ENCODE peak calls at places on chromosomes 1 and 21, in ten cellular contexts. D, C, O, A, F, U, Y, Z, W and M are unnamed samples. For H3K27me3 and H3K4me1, the result is how much of the 10 kb centered on the place peaks cover.

GRCh38 chr1:119086830-119087229 is 53.6 kb downstream of the WARS2 start:
- DNase-seq in D (no peak), C (no peak), O (no peak), A (no peak), F (no peak), U (no peak), Y (no peak), Z (no peak), W (no peak), M (no peak)

GRCh38 chr1:61353797-61354406 is 271.5 kb downstream of the NFIA start:
- DNase-seq in D (no peak), C (no peak), O (no peak), A (no peak), F (no peak), U (no peak), Y (no peak), Z (no peak), W (no peak), M (no peak)

GRCh38 chr1:204493145-204493881 is 1.3 kb downstream of the PIK3C2B start:
- DNase-seq in D (peak), C (peak), O (peak), A (peak), F (peak), U (no peak), Y (peak), Z (peak), W (peak), M (peak)

GRCh38 chr1:240765732-240766363 is 153.9 kb upstream of the GREM2 start:
- DNase-seq in D (no peak), C (no peak), O (no peak), A (peak), F (no peak), U (no peak), Y (no peak), Z (no peak), W (no peak), M (peak)

GRCh38 chr1:115428676-115429075 is 90.6 kb upstream of the NGF start:
- DNase-seq in D (no peak), C (no peak), O (no peak), A (no peak), F (no peak), U (no peak), Y (no peak), Z (no peak), W (peak), M (no peak)

GRCh38 chr1:213180833-213181232 is 129.8 kb downstream of the RPS6KC1 start:
- DNase-seq in D (no peak), C (no peak), O (no peak), A (no peak), F (no peak), U (no peak), Y (no peak), Z (no peak), W (no peak), M (no peak)

GRCh38 chr1:67689267-67690017 is 4.4 kb downstream of the GADD45A start:
- DNase-seq in D (no peak), C (no peak), O (no peak), A (no peak), F (no peak), U (no peak), Y (no peak), Z (no peak), W (peak), M (no peak)

GRCh38 chr1:156834322-156834721 is 17.7 kb upstream of the SH2D2A start:
- DNase-seq in D (no peak), C (no peak), O (no peak), A (no peak), F (no peak), U (no peak), Y (no peak), Z (no peak), W (no peak), M (no peak)

GRCh38 chr1:216944864-216945505 is 221.8 kb upstream of the ESRRG start:
- DNase-seq in D (no peak), C (no peak), O (no peak), A (no peak), F (no peak), U (no peak), Y (no peak), Z (no peak), W (no peak), M (no peak)

GRCh38 chr1:169604781-169605560 is 18.7 kb upstream of the F5 start:
- DNase-seq in D (peak), C (no peak), O (no peak), A (no peak), F (no peak), U (peak), Y (no peak), Z (no peak), W (no peak), M (no peak)

GRCh38 chr1:37475380-37476086 is 1.2 kb downstream of the ZC3H12A start:
- DNase-seq in D (no peak), C (peak), O (no peak), A (no peak), F (no peak), U (no peak), Y (no peak), Z (no peak), W (no peak), M (no peak)

GRCh38 chr1:77412069-77412793 is 130.4 kb downstream of the AK5 start:
- DNase-seq in D (no peak), C (no peak), O (no peak), A (peak), F (no peak), U (no peak), Y (no peak), Z (no peak), W (peak), M (no peak)

GRCh38 chr1:97636941-97637340 is 283.9 kb downstream of the DPYD start:
- DNase-seq in D (no peak), C (no peak), O (no peak), A (no peak), F (no peak), U (no peak), Y (no peak), Z (no peak), W (no peak), M (no peak)

GRCh38 chr1:150922519-150922975 is 3.6 kb upstream of the SETDB1 start:
- DNase-seq in D (peak), C (no peak), O (no peak), A (peak), F (peak), U (peak), Y (peak), Z (peak), W (peak), M (peak)

GRCh38 chr21:45011911-45012660 is 62.3 kb upstream of the ADARB1 start:
- DNase-seq in D (no peak), C (peak), O (peak), A (peak), F (peak), U (no peak), Y (peak), Z (no peak), W (peak), M (peak)

DNA sequence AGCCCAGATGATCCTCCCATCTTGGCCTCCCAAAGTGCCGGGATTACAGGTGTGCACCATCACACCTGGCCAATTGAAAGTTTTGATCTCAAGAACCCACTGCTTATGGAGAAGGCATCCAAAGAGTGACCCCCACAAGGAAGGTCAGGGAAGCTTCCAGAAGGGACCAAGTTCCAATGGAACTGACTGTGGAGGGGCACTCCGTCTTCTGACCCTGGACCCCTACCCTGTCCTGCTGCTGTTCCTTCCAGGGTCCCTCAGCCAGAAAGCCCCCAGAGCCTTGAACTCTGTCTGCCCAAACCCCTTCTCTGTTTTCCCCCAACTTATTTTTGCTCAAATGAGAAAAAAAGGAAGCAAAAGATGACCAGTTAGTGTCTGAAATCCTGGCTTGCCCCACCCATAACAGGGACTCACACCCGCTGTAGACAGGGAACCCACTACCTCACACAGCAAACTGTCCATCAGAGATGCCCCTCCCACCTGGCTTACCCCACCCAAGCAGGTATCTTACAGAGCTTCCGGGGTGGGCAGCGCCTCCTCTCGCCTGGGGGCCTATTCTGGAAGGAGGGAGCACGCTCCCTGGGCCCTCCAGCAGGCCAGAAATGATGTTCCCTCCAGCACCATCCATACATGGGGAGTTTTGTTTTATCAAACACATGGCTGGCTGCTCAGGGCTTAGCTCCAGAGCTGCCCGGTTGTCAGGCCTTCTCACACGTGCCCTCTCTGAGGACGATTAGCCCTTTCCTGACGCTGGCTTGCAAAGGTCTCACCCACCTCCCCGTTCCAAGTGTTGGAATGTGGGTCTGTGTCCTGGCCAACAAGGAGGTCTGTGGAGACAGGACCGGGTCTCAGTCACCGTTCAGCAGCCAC is 3.1 kb upstream of the WNT3A start:
- DNase-seq in D (no peak), C (peak), O (peak), A (no peak), F (no peak), U (no peak), Y (no peak), Z (no peak), W (no peak), M (no peak)
- H3K27me3 ChIP-seq in D (under half), C (half or more), O (under half), A (under half), F (under half), U (under half), Y (half or more), Z (half or more), W (under half), M (under half)

GRCh38 chr1:228082975-228083870 is 715 bp downstream of the ARF1 start:
- DNase-seq in D (peak), C (peak), O (peak), A (peak), F (peak), U (no peak), Y (peak), Z (peak), W (no peak), M (peak)

GRCh38 chr1:228084325-228084724 is 1.8 kb downstream of the ARF1 start:
- DNase-seq in D (no peak), C (no peak), O (no peak), A (peak), F (no peak), U (no peak), Y (no peak), Z (no peak), W (peak), M (no peak)

GRCh38 chr1:228084797-228085196 is 2.3 kb downstream of the ARF1 start:
- DNase-seq in D (no peak), C (no peak), O (no peak), A (no peak), F (no peak), U (no peak), Y (peak), Z (no peak), W (no peak), M (no peak)

GRCh38 chr1:228083871-228084278 is 1.4 kb downstream of the ARF1 start:
- DNase-seq in D (no peak), C (no peak), O (peak), A (peak), F (no peak), U (no peak), Y (no peak), Z (no peak), W (no peak), M (no peak)

DNA sequence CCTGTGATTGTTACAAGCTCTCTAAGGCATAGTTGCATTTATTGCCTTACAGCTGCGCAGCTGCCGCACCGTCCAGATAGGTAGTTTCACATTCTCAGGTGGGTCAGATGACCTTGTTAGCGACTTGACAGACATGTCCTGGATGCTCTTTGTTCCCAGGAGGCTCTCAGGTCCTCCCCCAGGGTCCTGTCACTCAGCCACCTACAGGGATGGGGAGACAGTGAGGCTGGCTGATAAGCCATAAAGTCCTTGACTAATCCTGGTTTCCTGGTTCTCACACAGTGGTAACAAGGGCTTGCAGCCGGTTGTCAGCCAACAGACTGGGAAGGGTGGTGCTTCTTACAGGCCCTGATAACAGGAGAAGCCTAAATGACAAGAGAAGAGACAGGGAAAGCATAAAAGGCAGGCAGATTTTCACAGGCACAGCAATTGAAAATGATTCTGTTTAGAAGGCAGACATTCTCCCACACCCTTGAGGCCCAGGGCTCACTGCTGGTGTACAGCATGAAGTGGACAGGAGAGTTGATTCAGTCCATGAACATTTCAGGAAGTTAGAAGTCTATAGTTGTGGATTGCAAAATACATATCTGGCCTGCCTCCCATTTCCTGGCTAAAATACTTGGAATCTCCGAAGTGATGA is 2.9 kb downstream of the ARF1 start:
- DNase-seq in D (no peak), C (no peak), O (peak), A (peak), F (no peak), U (no peak), Y (peak), Z (peak), W (peak), M (peak)
- H3K4me1 ChIP-seq in D (half or more), C (half or more), O (under half), A (under half), F (half or more), U (half or more), Y (half or more), Z (half or more), W (half or more), M (under half)

DNA sequence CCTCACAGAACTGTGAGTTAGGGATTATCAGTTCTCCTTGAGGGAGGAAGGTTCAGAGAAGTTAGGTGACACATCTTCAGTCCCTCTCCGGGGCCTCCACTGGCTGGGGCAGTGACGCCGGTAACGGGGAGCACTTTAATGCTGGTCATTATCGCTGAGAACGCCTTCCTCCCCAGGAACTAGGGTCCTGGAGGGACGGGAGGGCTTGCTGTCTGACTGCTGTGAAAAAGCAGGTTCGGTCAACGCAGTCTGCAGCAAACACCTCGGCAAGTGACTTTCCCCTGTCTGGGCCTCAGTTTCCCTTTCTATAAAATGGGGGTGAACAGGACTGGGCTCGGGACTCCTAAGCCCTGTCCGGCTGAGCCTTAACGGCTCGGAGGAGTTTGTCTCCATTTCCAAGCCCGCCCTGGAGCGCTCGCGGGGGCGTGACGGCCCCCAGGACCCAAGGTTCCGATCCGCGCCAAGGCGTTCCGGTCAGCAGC is 341 bp upstream of the TMEM61 start:
- DNase-seq in D (no peak), C (no peak), O (no peak), A (no peak), F (no peak), U (no peak), Y (no peak), Z (no peak), W (no peak), M (no peak)
- H3K27me3 ChIP-seq in D (under half), C (under half), O (under half), A (under half), F (under half), U (under half), Y (half or more), Z (under half), W (under half), M (under half)

GRCh38 chr1:15952317-15953258 is 23.3 kb downstream of the ZBTB17 start:
- DNase-seq in D (no peak), C (no peak), O (no peak), A (peak), F (no peak), U (no peak), Y (no peak), Z (no peak), W (peak), M (peak)
- H3K4me1 ChIP-seq in D (under half), C (under half), O (under half), A (half or more), F (under half), U (under half), Y (half or more), Z (half or more), W (half or more), M (half or more)

GRCh38 chr21:46268371-46268770 is 17.0 kb downstream of the MCM3AP start:
- DNase-seq in D (no peak), C (no peak), O (no peak), A (no peak), F (no peak), U (no peak), Y (no peak), Z (no peak), W (no peak), M (no peak)
- H3K27me3 ChIP-seq in D (under half), C (under half), O (under half), A (under half), F (under half), U (under half), Y (under half), Z (under half), W (under half), M (under half)

GRCh38 chr1:164773146-164773545 is 214.2 kb downstream of the PBX1 start:
- DNase-seq in D (no peak), C (no peak), O (no peak), A (no peak), F (no peak), U (no peak), Y (no peak), Z (no peak), W (no peak), M (no peak)
- H3K4me1 ChIP-seq in D (under half), C (under half), O (under half), A (under half), F (under half), U (under half), Y (half or more), Z (half or more), W (under half), M (under half)

DNA sequence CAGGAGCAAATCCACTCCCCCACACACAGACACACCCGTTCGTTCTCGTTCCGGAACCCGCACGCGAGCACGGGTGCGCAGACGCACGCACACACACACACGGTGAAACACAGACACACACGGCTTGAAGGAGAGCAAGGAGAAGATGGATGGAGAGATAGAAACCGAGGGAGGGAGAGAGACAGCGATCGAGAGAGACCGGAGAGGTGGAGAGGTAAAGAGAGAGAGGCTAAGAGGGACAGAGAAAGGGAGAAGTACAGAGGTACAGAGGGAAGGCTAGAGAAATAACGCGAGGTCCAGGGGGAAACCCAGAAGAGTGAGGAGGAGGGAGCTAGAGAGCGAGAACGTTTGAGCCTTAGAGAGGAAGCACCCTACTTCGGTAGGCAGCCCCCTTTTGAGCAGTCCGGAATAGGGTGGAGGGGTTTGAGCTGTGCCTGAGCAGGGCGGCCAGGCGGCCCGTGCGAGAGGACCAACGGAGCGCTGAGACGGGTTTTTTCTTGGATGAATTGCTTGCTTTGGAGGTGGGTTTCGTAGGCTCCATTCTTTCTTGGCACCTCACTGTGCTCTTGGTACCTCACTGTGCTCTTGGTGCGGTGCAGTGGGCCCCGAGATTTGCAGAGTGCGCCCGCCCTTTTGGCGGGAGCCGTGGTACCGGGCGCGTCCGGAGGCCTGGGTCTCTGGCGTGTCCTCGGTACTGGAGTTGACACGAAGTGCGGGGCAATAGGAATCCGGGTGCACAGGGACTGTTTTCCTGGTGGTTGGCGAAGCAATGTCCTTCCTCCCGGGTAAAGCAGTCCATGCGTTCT is 88.4 kb upstream of the RHOU start:
- DNase-seq in D (no peak), C (no peak), O (peak), A (peak), F (peak), U (no peak), Y (peak), Z (peak), W (peak), M (peak)
- H3K27me3 ChIP-seq in D (under half), C (half or more), O (under half), A (under half), F (under half), U (under half), Y (half or more), Z (half or more), W (under half), M (under half)

GRCh38 chr1:39152923-39153322 is 51.6 kb upstream of the MACF1 start:
- DNase-seq in D (no peak), C (no peak), O (no peak), A (no peak), F (no peak), U (no peak), Y (no peak), Z (no peak), W (no peak), M (no peak)

GRCh38 chr1:39148942-39149341 is 55.6 kb upstream of the MACF1 start:
- DNase-seq in D (no peak), C (no peak), O (no peak), A (no peak), F (no peak), U (no peak), Y (no peak), Z (no peak), W (no peak), M (no peak)

GRCh38 chr1:39149509-39149908 is 55.0 kb upstream of the MACF1 start:
- DNase-seq in D (no peak), C (no peak), O (no peak), A (no peak), F (no peak), U (no peak), Y (no peak), Z (no peak), W (no peak), M (no peak)

GRCh38 chr1:39150779-39151178 is 53.7 kb upstream of the MACF1 start:
- DNase-seq in D (no peak), C (no peak), O (no peak), A (no peak), F (no peak), U (no peak), Y (no peak), Z (no peak), W (no peak), M (no peak)

DNA sequence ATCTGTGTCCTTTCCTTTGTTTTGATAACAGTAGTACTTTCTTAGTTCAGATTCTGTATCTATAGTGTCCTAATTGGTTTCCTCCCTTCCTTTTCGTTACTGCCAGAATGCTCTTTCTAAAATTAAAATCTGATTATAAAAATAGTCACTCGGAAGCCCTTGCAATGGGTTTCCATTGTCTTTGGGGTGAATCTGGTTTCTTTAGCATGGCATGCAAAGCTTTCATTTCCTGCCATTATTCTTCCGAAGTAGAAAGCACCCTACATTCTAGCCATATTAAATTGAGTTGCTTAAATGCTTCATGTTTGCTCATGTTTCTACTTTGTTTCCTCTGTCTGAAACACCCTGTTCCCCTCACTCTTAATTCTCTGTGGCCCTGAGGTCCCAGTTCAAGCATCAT is 53.2 kb upstream of the MACF1 start:
- DNase-seq in D (no peak), C (no peak), O (no peak), A (no peak), F (no peak), U (no peak), Y (no peak), Z (no peak), W (no peak), M (no peak)
- H3K4me1 ChIP-seq in D (under half), C (under half), O (under half), A (under half), F (under half), U (under half), Y (half or more), Z (under half), W (under half), M (under half)